ENCODE peak calls at places on chromosome 20, in eight cellular contexts. U is MM.1S, W is SK-N-SH, Z is tibial nerve, K is endothelial cell, C is ovary, N is GM13976, Y is neural progenitor cell. H is an unnamed sample.

GRCh38 chr20:54995553-54995952 is 520.2 kb downstream of the DOK5 start:
- DNase-seq in Z (no peak), N (no peak), C (no peak), U (no peak), K (no peak), Y (no peak), W (no peak), H (no peak)

GRCh38 chr20:19252670-19253120 is 40.3 kb downstream of the SLC24A3 start:
- DNase-seq in Y (no peak), U (no peak), W (no peak), Z (no peak), K (no peak), C (no peak), N (no peak), H (no peak)

GRCh38 chr20:32289661-32290431 is 12.4 kb downstream of the KIF3B start:
- DNase-seq in Y (no peak), Z (no peak), W (no peak), N (no peak), U (no peak), K (no peak), C (no peak), H (no peak)

GRCh38 chr20:15045246-15045645 is 707.8 kb upstream of the FLRT3 start:
- DNase-seq in W (no peak), Z (peak), U (no peak), N (no peak), C (peak), Y (no peak), K (no peak), H (no peak)

GRCh38 chr20:45910670-45911485 is 1.1 kb downstream of the PLTP start:
- DNase-seq in U (peak), C (peak), Y (peak), Z (peak), K (peak), N (peak), W (peak), H (peak)

GRCh38 chr20:34567885-34568865 is 9.7 kb downstream of the MAP1LC3A start:
- DNase-seq in N (no peak), W (no peak), K (no peak), C (no peak), Y (no peak), U (no peak), Z (no peak), H (no peak)

GRCh38 chr20:64131406-64131805 is 24.0 kb upstream of the NPBWR2 start:
- DNase-seq in K (no peak), C (no peak), Y (no peak), U (no peak), N (no peak), W (peak), Z (no peak), H (no peak)

GRCh38 chr20:48725589-48725991 is 102.2 kb downstream of the PREX1 start:
- DNase-seq in Y (no peak), U (no peak), W (peak), C (no peak), K (no peak), Z (no peak), N (no peak), H (no peak)

GRCh38 chr20:17825949-17826843 is 126.4 kb downstream of the BANF2 start:
- DNase-seq in W (no peak), U (no peak), C (no peak), Y (no peak), Z (no peak), N (peak), K (no peak), H (peak)

GRCh38 chr20:24160563-24161355 is 172.2 kb upstream of the GGTLC1 start:
- DNase-seq in W (peak), C (no peak), U (peak), N (no peak), K (peak), Y (peak), Z (no peak), H (no peak)

GRCh38 chr20:52251137-52251700 is 59.6 kb upstream of the ZFP64 start:
- DNase-seq in Y (no peak), C (no peak), W (no peak), U (no peak), N (no peak), K (no peak), Z (no peak), H (no peak)

GRCh38 chr20:44224651-44225050 is 14.1 kb upstream of the OSER1 start:
- DNase-seq in Z (no peak), C (no peak), N (no peak), W (no peak), Y (no peak), U (no peak), K (no peak), H (no peak)

GRCh38 chr20:44222027-44222426 is 11.5 kb upstream of the OSER1 start:
- DNase-seq in Z (no peak), Y (no peak), U (no peak), C (no peak), K (no peak), N (no peak), W (no peak), H (no peak)

GRCh38 chr20:44223721-44224120 is 13.2 kb upstream of the OSER1 start:
- DNase-seq in K (no peak), Z (no peak), W (no peak), N (no peak), C (no peak), U (no peak), Y (no peak), H (no peak)

GRCh38 chr20:44221368-44221767 is 10.8 kb upstream of the OSER1 start:
- DNase-seq in W (no peak), N (no peak), K (no peak), C (no peak), Z (no peak), Y (no peak), U (no peak), H (no peak)

DNA sequence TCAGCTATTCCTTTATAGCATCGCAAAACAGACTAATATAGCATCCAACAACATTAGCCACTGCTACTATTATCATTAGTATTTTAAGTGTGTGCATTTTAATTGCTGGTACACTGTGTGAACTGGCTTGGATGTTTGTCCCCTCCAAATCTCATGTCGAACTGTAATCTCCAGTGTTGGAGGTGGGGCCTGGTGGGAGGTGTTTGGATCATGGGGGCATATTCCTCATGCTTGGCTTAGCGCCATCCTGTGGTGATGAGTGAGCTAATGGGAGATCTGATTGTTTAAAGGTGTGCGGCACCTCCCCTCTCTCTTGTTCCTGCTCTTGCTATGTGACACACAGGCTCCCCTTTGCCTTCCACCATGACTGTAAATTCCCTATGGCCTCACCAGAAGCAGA is 12.4 kb upstream of the OSER1 start:
- DNase-seq in C (no peak), Z (no peak), Y (peak), W (no peak), K (peak), U (no peak), N (no peak), H (no peak)
- TF ChIP-seq CTCF in C (no peak), Z (no peak), Y (peak), W (peak), K (peak), U (no peak), N (no peak), H (no peak)

GRCh38 chr20:2421247-2421646 is 40.5 kb downstream of the TGM6 start:
- DNase-seq in W (no peak), Y (no peak), C (no peak), Z (no peak), N (no peak), U (no peak), K (no peak), H (no peak)
- TF ChIP-seq CTCF in W (peak), Y (peak), C (no peak), Z (no peak), N (no peak), U (no peak), K (peak), H (no peak)

GRCh38 chr20:50294164-50295088 is 103.8 kb downstream of the CEBPB start:
- DNase-seq in U (no peak), Z (no peak), K (no peak), Y (no peak), W (no peak), C (no peak), N (no peak), H (no peak)
- TF ChIP-seq CTCF in U (no peak), Z (no peak), K (no peak), Y (no peak), W (no peak), C (no peak), N (no peak), H (no peak)

GRCh38 chr20:9110365-9110764 is 41.5 kb downstream of the PLCB4 start:
- DNase-seq in K (no peak), Z (no peak), W (no peak), N (no peak), C (no peak), Y (no peak), U (no peak), H (no peak)
- TF ChIP-seq CTCF in K (no peak), Z (no peak), W (no peak), N (no peak), C (no peak), Y (no peak), U (no peak), H (no peak)

GRCh38 chr20:9409352-9409751 is 105.0 kb upstream of the LAMP5 start:
- DNase-seq in Z (no peak), Y (no peak), W (no peak), U (no peak), C (no peak), N (no peak), K (no peak), H (no peak)
- TF ChIP-seq CTCF in Z (no peak), Y (no peak), W (no peak), U (no peak), C (no peak), N (no peak), K (no peak), H (no peak)

GRCh38 chr20:60268502-60268901 is 310.3 kb downstream of the CDH26 start:
- DNase-seq in C (no peak), Z (no peak), K (no peak), N (no peak), Y (no peak), W (no peak), U (no peak), H (no peak)

GRCh38 chr20:60269571-60270162 is 311.4 kb downstream of the CDH26 start:
- DNase-seq in U (no peak), Y (no peak), N (no peak), W (no peak), K (no peak), C (no peak), Z (no peak), H (no peak)

GRCh38 chr20:60272790-60273189 is 314.6 kb downstream of the CDH26 start:
- DNase-seq in U (no peak), Z (no peak), W (no peak), K (no peak), N (no peak), Y (no peak), C (no peak), H (no peak)

GRCh38 chr20:60270341-60270740 is 312.1 kb downstream of the CDH26 start:
- DNase-seq in K (no peak), N (no peak), Y (no peak), U (no peak), Z (no peak), W (no peak), C (no peak), H (no peak)

DNA sequence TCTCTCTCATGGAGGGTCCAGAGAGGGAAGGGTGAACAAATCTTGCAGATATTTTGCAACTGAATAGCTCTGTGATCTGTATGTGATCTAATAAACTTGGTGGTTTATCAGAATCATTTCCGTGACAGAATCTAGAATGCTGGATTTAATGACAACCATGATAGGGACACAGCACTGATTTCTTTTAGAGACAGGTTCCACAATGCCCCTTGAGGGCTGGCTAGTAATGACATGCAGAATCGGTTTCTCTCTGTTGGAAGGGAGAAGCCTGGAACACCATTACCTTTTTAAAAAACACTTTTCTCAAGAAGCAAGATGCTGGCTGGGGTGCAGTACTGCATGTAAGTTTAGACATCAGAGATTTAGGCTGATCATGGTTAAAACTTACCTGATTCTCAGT is 313.4 kb downstream of the CDH26 start:
- DNase-seq in U (no peak), K (peak), W (peak), Z (no peak), Y (peak), N (no peak), C (no peak), H (no peak)
- TF ChIP-seq CTCF in U (peak), K (peak), W (no peak), Z (no peak), Y (peak), N (no peak), C (no peak), H (no peak)

DNA sequence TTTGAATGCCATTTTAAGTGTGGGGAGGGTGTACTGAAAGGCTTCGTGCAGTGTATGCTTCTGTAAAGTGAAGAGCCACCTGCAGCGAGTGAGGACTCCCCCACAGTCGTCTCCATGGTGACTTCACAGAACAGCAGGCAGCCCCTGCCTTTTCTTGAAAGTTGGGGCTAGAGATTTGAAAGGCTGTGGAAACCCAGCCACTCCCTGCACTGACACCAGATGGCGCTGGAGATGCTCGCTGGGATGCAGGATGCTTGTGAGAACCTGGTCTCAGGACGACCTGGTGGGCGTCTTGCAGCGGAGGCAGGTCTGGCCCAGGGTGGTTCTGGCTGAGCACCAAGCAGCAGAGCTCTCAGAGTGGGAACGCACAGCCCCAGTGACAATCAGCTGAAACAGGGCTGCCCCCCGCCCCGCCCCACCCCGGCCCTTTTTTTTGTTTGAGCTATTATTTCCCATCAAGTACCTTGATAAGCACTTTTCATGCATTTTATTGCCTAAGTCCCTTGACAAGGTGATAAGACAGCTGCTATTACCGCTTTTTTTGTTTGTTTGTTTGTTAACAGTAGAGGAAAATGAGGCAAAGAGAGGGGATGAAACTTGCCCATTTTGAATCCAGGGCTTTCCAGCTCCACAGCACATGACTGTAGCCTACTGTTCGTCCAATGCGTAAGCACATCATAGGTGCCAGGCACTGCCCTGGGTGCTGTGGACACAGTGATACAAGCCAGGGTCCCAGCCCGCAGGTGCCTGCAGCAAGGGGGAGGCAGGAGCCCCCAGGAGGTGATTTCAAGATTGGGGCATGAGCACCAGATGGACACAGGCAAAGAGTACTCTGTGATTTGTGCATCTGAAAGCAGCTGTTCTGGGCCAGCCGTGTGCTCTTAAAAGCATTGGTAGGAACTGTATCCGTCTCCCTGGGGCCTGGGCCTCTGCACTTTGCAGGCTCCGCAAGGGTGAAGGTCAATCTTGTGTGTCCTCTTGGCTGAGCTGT is 150.1 kb downstream of the SYCP2 start:
- DNase-seq in C (peak), W (peak), N (peak), U (peak), K (peak), Z (no peak), Y (peak), H (peak)
- TF ChIP-seq CTCF in C (peak), W (peak), N (peak), U (peak), K (peak), Z (peak), Y (peak), H (peak)

GRCh38 chr20:5789827-5790226 is 39.6 kb downstream of the SHLD1 start:
- DNase-seq in U (no peak), K (no peak), Z (no peak), N (no peak), Y (no peak), C (no peak), W (no peak), H (no peak)
- TF ChIP-seq CTCF in U (no peak), K (no peak), Z (no peak), N (no peak), Y (no peak), C (no peak), W (no peak), H (no peak)

DNA sequence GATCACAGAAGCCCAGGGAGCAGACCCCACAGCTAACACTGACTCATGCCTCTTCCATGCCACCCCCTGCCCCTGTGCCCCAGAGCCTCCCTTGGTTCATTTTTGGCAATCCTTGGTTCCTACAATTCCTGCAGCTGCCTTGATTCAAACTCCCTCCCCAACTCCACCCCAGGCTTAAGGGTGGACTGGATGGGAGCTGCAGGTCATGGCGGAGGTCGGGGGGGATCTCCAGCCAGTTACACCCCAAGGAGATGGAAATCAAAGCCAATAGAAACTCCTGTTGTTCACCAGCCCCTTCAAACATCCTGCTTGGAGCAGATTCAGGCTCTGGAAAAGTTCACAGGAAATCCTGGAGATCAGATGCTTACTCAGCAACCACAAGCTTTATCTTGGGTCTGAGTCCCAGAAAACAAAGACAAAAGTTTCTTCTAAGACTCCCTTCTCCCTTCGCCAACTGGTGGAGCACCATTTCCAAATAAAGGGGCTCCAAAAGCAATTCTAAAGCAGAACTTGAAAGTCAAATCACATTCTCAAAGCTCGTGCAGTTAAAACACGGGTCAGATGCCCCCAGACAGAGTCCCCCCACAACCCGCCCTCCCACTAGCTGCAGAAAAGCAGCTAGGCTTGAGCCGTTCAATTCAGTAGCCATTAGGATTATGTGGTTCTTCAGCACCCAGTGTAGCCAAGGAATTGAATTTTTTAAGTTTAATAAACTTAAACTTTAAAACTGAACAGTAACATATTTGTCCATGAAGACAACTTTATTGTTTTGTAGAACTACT is 149.5 kb downstream of the ANKRD60 start:
- DNase-seq in U (no peak), Y (no peak), Z (no peak), C (no peak), N (no peak), W (no peak), K (no peak), H (no peak)
- TF ChIP-seq CTCF in U (no peak), Y (no peak), Z (no peak), C (no peak), N (no peak), W (no peak), K (no peak), H (no peak)